ENCODE peak calls at places on chromosomes 7 and 10, in eight cellular contexts. One of them, this sample, is unnamed.

GRCh38 chr10:126618466-126618865 is 52.0 kb downstream of the C10orf90 start:
- DNase-seq in NCI-H1105: no peak
- DNase-seq in activated CD8-positive, alpha-beta memory T cell treated with anti-CD3 and anti-CD28 coated beads, Interleukin-2, amount 50 U/mL, for 48 hours: no peak
- DNase-seq in endodermal cell: no peak
- DNase-seq in fibroblast of the aortic adventitia: peak; percentile 13
- DNase-seq in amniotic stem cell: no peak
- DNase-seq in HEK293T: no peak
- DNase-seq in effector memory CD8-positive, alpha-beta T cell: no peak
- DNase-seq in this sample: no peak

GRCh38 chr10:112963835-112964234 is 13.8 kb downstream of the TCF7L2 start:
- DNase-seq in effector memory CD8-positive, alpha-beta T cell: no peak
- DNase-seq in fibroblast of the aortic adventitia: peak; percentile 35
- DNase-seq in NCI-H1105: no peak
- DNase-seq in activated CD8-positive, alpha-beta memory T cell treated with anti-CD3 and anti-CD28 coated beads, Interleukin-2, amount 50 U/mL, for 48 hours: no peak
- DNase-seq in HEK293T: no peak
- DNase-seq in amniotic stem cell: no peak
- DNase-seq in endodermal cell: peak; percentile 61
- DNase-seq in this sample: no peak

GRCh38 chr7:142733271-142733670 is 16.0 kb upstream of the PRSS1 start:
- DNase-seq in NCI-H1105: no peak
- DNase-seq in fibroblast of the aortic adventitia: no peak
- DNase-seq in effector memory CD8-positive, alpha-beta T cell: no peak
- DNase-seq in endodermal cell: no peak
- DNase-seq in activated CD8-positive, alpha-beta memory T cell treated with anti-CD3 and anti-CD28 coated beads, Interleukin-2, amount 50 U/mL, for 48 hours: no peak
- DNase-seq in amniotic stem cell: no peak
- DNase-seq in HEK293T: no peak
- DNase-seq in this sample: no peak

GRCh38 chr10:21831986-21832735 is 171.4 kb downstream of the DNAJC1 start:
- DNase-seq in endodermal cell: no peak
- DNase-seq in fibroblast of the aortic adventitia: peak; percentile 77
- DNase-seq in NCI-H1105: no peak
- DNase-seq in activated CD8-positive, alpha-beta memory T cell treated with anti-CD3 and anti-CD28 coated beads, Interleukin-2, amount 50 U/mL, for 48 hours: no peak
- DNase-seq in amniotic stem cell: no peak
- DNase-seq in effector memory CD8-positive, alpha-beta T cell: no peak
- DNase-seq in HEK293T: no peak
- DNase-seq in this sample: no peak

GRCh38 chr7:106419455-106420182 is 134.8 kb upstream of the NAMPT start:
- DNase-seq in NCI-H1105: no peak
- DNase-seq in HEK293T: no peak
- DNase-seq in effector memory CD8-positive, alpha-beta T cell: no peak
- DNase-seq in endodermal cell: no peak
- DNase-seq in activated CD8-positive, alpha-beta memory T cell treated with anti-CD3 and anti-CD28 coated beads, Interleukin-2, amount 50 U/mL, for 48 hours: no peak
- DNase-seq in fibroblast of the aortic adventitia: peak; percentile 31
- DNase-seq in amniotic stem cell: no peak
- DNase-seq in this sample: no peak

GRCh38 chr7:102073931-102074880 is 212.5 kb upstream of the SH2B2 start:
- DNase-seq in HEK293T: no peak
- DNase-seq in amniotic stem cell: no peak
- DNase-seq in NCI-H1105: no peak
- DNase-seq in endodermal cell: no peak
- DNase-seq in activated CD8-positive, alpha-beta memory T cell treated with anti-CD3 and anti-CD28 coated beads, Interleukin-2, amount 50 U/mL, for 48 hours: no peak
- DNase-seq in fibroblast of the aortic adventitia: no peak
- DNase-seq in effector memory CD8-positive, alpha-beta T cell: no peak
- DNase-seq in this sample: no peak

GRCh38 chr7:101858437-101859385 is 41.3 kb downstream of the CUX1 start:
- DNase-seq in NCI-H1105: no peak
- DNase-seq in effector memory CD8-positive, alpha-beta T cell: no peak
- DNase-seq in endodermal cell: no peak
- DNase-seq in amniotic stem cell: no peak
- DNase-seq in HEK293T: no peak
- DNase-seq in activated CD8-positive, alpha-beta memory T cell treated with anti-CD3 and anti-CD28 coated beads, Interleukin-2, amount 50 U/mL, for 48 hours: no peak
- DNase-seq in fibroblast of the aortic adventitia: no peak
- DNase-seq in this sample: no peak

GRCh38 chr10:6430581-6430980 is 149.5 kb downstream of the PRKCQ start:
- DNase-seq in effector memory CD8-positive, alpha-beta T cell: no peak
- DNase-seq in amniotic stem cell: no peak
- DNase-seq in activated CD8-positive, alpha-beta memory T cell treated with anti-CD3 and anti-CD28 coated beads, Interleukin-2, amount 50 U/mL, for 48 hours: no peak
- DNase-seq in endodermal cell: no peak
- DNase-seq in NCI-H1105: no peak
- DNase-seq in HEK293T: no peak
- DNase-seq in fibroblast of the aortic adventitia: no peak
- DNase-seq in this sample: no peak

GRCh38 chr7:97004237-97004930 is 969 bp upstream of the DLX6 start:
- DNase-seq in fibroblast of the aortic adventitia: no peak
- DNase-seq in amniotic stem cell: no peak
- DNase-seq in effector memory CD8-positive, alpha-beta T cell: no peak
- DNase-seq in NCI-H1105: peak; percentile 88
- DNase-seq in endodermal cell: no peak
- DNase-seq in HEK293T: no peak
- DNase-seq in activated CD8-positive, alpha-beta memory T cell treated with anti-CD3 and anti-CD28 coated beads, Interleukin-2, amount 50 U/mL, for 48 hours: no peak
- DNase-seq in this sample: peak; percentile 85

GRCh38 chr7:77455334-77455733 is 39.2 kb upstream of the GSAP start:
- DNase-seq in fibroblast of the aortic adventitia: peak; percentile 89
- DNase-seq in activated CD8-positive, alpha-beta memory T cell treated with anti-CD3 and anti-CD28 coated beads, Interleukin-2, amount 50 U/mL, for 48 hours: no peak
- DNase-seq in amniotic stem cell: peak; percentile 57
- DNase-seq in effector memory CD8-positive, alpha-beta T cell: no peak
- DNase-seq in NCI-H1105: no peak
- DNase-seq in endodermal cell: no peak
- DNase-seq in HEK293T: no peak
- DNase-seq in this sample: no peak

GRCh38 chr10:32298066-32298812 is 48.7 kb downstream of the EPC1 start:
- DNase-seq in fibroblast of the aortic adventitia: peak; percentile 71
- DNase-seq in effector memory CD8-positive, alpha-beta T cell: no peak
- DNase-seq in activated CD8-positive, alpha-beta memory T cell treated with anti-CD3 and anti-CD28 coated beads, Interleukin-2, amount 50 U/mL, for 48 hours: no peak
- DNase-seq in endodermal cell: no peak
- DNase-seq in amniotic stem cell: peak; percentile 15
- DNase-seq in HEK293T: no peak
- DNase-seq in NCI-H1105: no peak
- DNase-seq in this sample: no peak

GRCh38 chr7:70193514-70193913 is 595.2 kb downstream of the AUTS2 start:
- DNase-seq in amniotic stem cell: no peak
- DNase-seq in fibroblast of the aortic adventitia: peak; percentile 52
- DNase-seq in NCI-H1105: no peak
- DNase-seq in effector memory CD8-positive, alpha-beta T cell: no peak
- DNase-seq in endodermal cell: no peak
- DNase-seq in HEK293T: peak; percentile 18
- DNase-seq in activated CD8-positive, alpha-beta memory T cell treated with anti-CD3 and anti-CD28 coated beads, Interleukin-2, amount 50 U/mL, for 48 hours: no peak
- DNase-seq in this sample: no peak

GRCh38 chr7:134619627-134620331 is 26.9 kb upstream of the BPGM start:
- DNase-seq in NCI-H1105: no peak
- DNase-seq in endodermal cell: no peak
- DNase-seq in activated CD8-positive, alpha-beta memory T cell treated with anti-CD3 and anti-CD28 coated beads, Interleukin-2, amount 50 U/mL, for 48 hours: no peak
- DNase-seq in amniotic stem cell: peak; percentile 86
- DNase-seq in fibroblast of the aortic adventitia: peak; percentile 91
- DNase-seq in HEK293T: no peak
- DNase-seq in effector memory CD8-positive, alpha-beta T cell: no peak
- DNase-seq in this sample: peak; percentile 51

GRCh38 chr7:25831901-25832411 is 320.0 kb upstream of the NFE2L3 start:
- DNase-seq in NCI-H1105: no peak
- DNase-seq in effector memory CD8-positive, alpha-beta T cell: no peak
- DNase-seq in fibroblast of the aortic adventitia: no peak
- DNase-seq in HEK293T: no peak
- DNase-seq in endodermal cell: no peak
- DNase-seq in activated CD8-positive, alpha-beta memory T cell treated with anti-CD3 and anti-CD28 coated beads, Interleukin-2, amount 50 U/mL, for 48 hours: no peak
- DNase-seq in amniotic stem cell: no peak
- DNase-seq in this sample: no peak

GRCh38 chr10:8586504-8586903 is 532.0 kb downstream of the GATA3 start:
- DNase-seq in endodermal cell: no peak
- DNase-seq in effector memory CD8-positive, alpha-beta T cell: no peak
- DNase-seq in fibroblast of the aortic adventitia: no peak
- DNase-seq in activated CD8-positive, alpha-beta memory T cell treated with anti-CD3 and anti-CD28 coated beads, Interleukin-2, amount 50 U/mL, for 48 hours: no peak
- DNase-seq in NCI-H1105: no peak
- DNase-seq in HEK293T: no peak
- DNase-seq in amniotic stem cell: no peak
- DNase-seq in this sample: no peak

GRCh38 chr7:135386181-135386580 is 123.7 kb downstream of the CNOT4 start:
- DNase-seq in activated CD8-positive, alpha-beta memory T cell treated with anti-CD3 and anti-CD28 coated beads, Interleukin-2, amount 50 U/mL, for 48 hours: no peak
- DNase-seq in effector memory CD8-positive, alpha-beta T cell: no peak
- DNase-seq in endodermal cell: no peak
- DNase-seq in fibroblast of the aortic adventitia: no peak
- DNase-seq in amniotic stem cell: no peak
- DNase-seq in HEK293T: no peak
- DNase-seq in NCI-H1105: no peak
- DNase-seq in this sample: no peak

GRCh38 chr10:125765835-125766234 is 9.8 kb downstream of the MMP21 start:
- DNase-seq in endodermal cell: no peak
- DNase-seq in effector memory CD8-positive, alpha-beta T cell: no peak
- DNase-seq in NCI-H1105: no peak
- DNase-seq in HEK293T: no peak
- DNase-seq in activated CD8-positive, alpha-beta memory T cell treated with anti-CD3 and anti-CD28 coated beads, Interleukin-2, amount 50 U/mL, for 48 hours: no peak
- DNase-seq in fibroblast of the aortic adventitia: no peak
- DNase-seq in amniotic stem cell: no peak
- DNase-seq in this sample: no peak

GRCh38 chr10:124414077-124414476 is 4.6 kb downstream of the OAT start:
- DNase-seq in activated CD8-positive, alpha-beta memory T cell treated with anti-CD3 and anti-CD28 coated beads, Interleukin-2, amount 50 U/mL, for 48 hours: no peak
- DNase-seq in effector memory CD8-positive, alpha-beta T cell: no peak
- DNase-seq in amniotic stem cell: no peak
- DNase-seq in NCI-H1105: no peak
- DNase-seq in HEK293T: no peak
- DNase-seq in fibroblast of the aortic adventitia: peak; percentile 83
- DNase-seq in endodermal cell: no peak
- DNase-seq in this sample: no peak

This sample was measured in NCI-H774.